ENCODE peak calls at places on chromosomes 5 and 9, in ten cellular contexts. T, K, R, W, B, Q, G, E, N and F are unnamed samples. For H3K4me1, the result is how much of the 10 kb centered on the place peaks cover.

GRCh38 chr9:11088826-11089374 is 476.1 kb upstream of the PTPRD start:
- DNase-seq in W (no peak), T (no peak), K (no peak), Q (no peak), G (no peak), B (no peak), N (no peak), E (no peak), R (no peak), F (no peak)

GRCh38 chr9:114038724-114039313 is 39.3 kb downstream of the AMBP start:
- DNase-seq in W (no peak), E (peak), Q (no peak), R (no peak), B (no peak), T (no peak), N (no peak), G (no peak), K (no peak), F (no peak)

GRCh38 chr9:99303177-99303576 is 81.1 kb downstream of the SEC61B start:
- DNase-seq in R (no peak), G (no peak), B (no peak), E (no peak), K (no peak), Q (no peak), T (no peak), W (no peak), N (no peak), F (no peak)

GRCh38 chr5:80182802-80183645 is 72.8 kb downstream of the SERINC5 start:
- DNase-seq in B (no peak), R (no peak), K (no peak), N (peak), G (no peak), Q (no peak), T (no peak), W (no peak), E (no peak), F (no peak)

GRCh38 chr5:37792976-37793328 is 46.9 kb downstream of the GDNF start:
- DNase-seq in N (no peak), T (peak), B (no peak), K (no peak), Q (no peak), W (no peak), R (no peak), E (no peak), G (no peak), F (no peak)

GRCh38 chr9:131349881-131350563 is 43.9 kb upstream of the PRRC2B start:
- DNase-seq in N (peak), R (peak), G (peak), B (peak), E (peak), K (peak), W (peak), Q (peak), T (peak), F (peak)

GRCh38 chr5:167953151-167953788 is 338.2 kb upstream of the WWC1 start:
- DNase-seq in E (no peak), B (no peak), R (no peak), N (no peak), T (no peak), K (peak), W (no peak), G (no peak), Q (no peak), F (no peak)

GRCh38 chr5:55331321-55331720 is 23.5 kb downstream of the MTREX start:
- DNase-seq in R (no peak), Q (no peak), N (no peak), T (no peak), K (no peak), W (no peak), G (no peak), E (no peak), B (no peak), F (no peak)

GRCh38 chr9:101561740-101562139 is 28.1 kb downstream of the RNF20 start:
- DNase-seq in N (no peak), G (no peak), Q (no peak), R (no peak), E (no peak), K (no peak), T (no peak), B (no peak), W (no peak), F (no peak)

GRCh38 chr9:31799953-31800609 is 584.4 kb upstream of the ACO1 start:
- DNase-seq in K (no peak), B (peak), N (no peak), E (no peak), W (peak), G (no peak), Q (no peak), R (no peak), T (peak), F (no peak)

GRCh38 chr5:88660947-88661869 is 221.8 kb downstream of the MEF2C start:
- DNase-seq in N (peak), K (no peak), Q (no peak), B (no peak), R (peak), G (peak), E (peak), W (peak), T (peak), F (peak)

GRCh38 chr5:56142620-56143431 is 90.3 kb downstream of the ANKRD55 start:
- DNase-seq in B (no peak), W (no peak), N (no peak), T (peak), R (no peak), Q (no peak), G (no peak), E (no peak), K (no peak), F (no peak)

GRCh38 chr9:128702949-128703615 is 779 bp downstream of the PKN3 start:
- DNase-seq in Q (no peak), E (no peak), W (no peak), B (peak), R (peak), N (no peak), T (no peak), K (no peak), G (peak), F (peak)

GRCh38 chr5:68268363-68269130 is 53.0 kb downstream of the PIK3R1 start:
- DNase-seq in T (no peak), N (no peak), B (no peak), G (no peak), R (no peak), E (no peak), K (no peak), Q (no peak), W (no peak), F (no peak)

GRCh38 chr5:79729686-79730085 is 40.0 kb downstream of the CMYA5 start:
- DNase-seq in E (no peak), R (no peak), N (no peak), Q (no peak), T (no peak), K (no peak), W (no peak), B (no peak), G (no peak), F (no peak)

GRCh38 chr5:141810702-141811101 is 67.5 kb downstream of the PCDH1 start:
- DNase-seq in T (no peak), B (no peak), N (no peak), W (no peak), Q (no peak), K (no peak), R (no peak), E (no peak), G (no peak), F (no peak)

GRCh38 chr9:13862562-13862961 is 451.4 kb downstream of the NFIB start:
- DNase-seq in K (no peak), W (no peak), G (no peak), T (no peak), N (no peak), E (no peak), B (no peak), R (no peak), Q (no peak), F (no peak)

GRCh38 chr9:16112116-16112515 is 559.3 kb downstream of the CCDC171 start:
- DNase-seq in R (no peak), N (no peak), T (no peak), Q (no peak), K (no peak), E (no peak), G (no peak), B (no peak), W (peak), F (no peak)

GRCh38 chr5:68396722-68397121 is 181.2 kb downstream of the PIK3R1 start:
- DNase-seq in Q (no peak), W (peak), E (no peak), N (no peak), R (peak), T (no peak), K (no peak), G (no peak), B (peak), F (no peak)

GRCh38 chr9:132694144-132694543 is 23.9 kb downstream of the GTF3C4 start:
- DNase-seq in N (no peak), K (no peak), B (peak), E (no peak), T (peak), W (no peak), R (no peak), Q (peak), G (no peak), F (no peak)

GRCh38 chr9:81530407-81530810 is 158.9 kb downstream of the TLE1 start:
- DNase-seq in Q (no peak), N (no peak), T (no peak), B (no peak), E (peak), K (no peak), W (no peak), R (no peak), G (no peak), F (no peak)

GRCh38 chr5:58794875-58795274 is 212.0 kb downstream of the RAB3C start:
- DNase-seq in R (no peak), N (no peak), Q (no peak), T (no peak), K (no peak), E (no peak), B (no peak), W (no peak), G (no peak), F (no peak)

GRCh38 chr9:94663139-94663538 is 23.8 kb upstream of the FBP1 start:
- DNase-seq in K (no peak), G (no peak), E (no peak), B (peak), Q (no peak), R (no peak), W (no peak), N (no peak), T (no peak), F (no peak)

GRCh38 chr5:116939641-116940040 is 365.0 kb upstream of the SEMA6A start:
- DNase-seq in W (no peak), K (no peak), B (no peak), N (no peak), T (no peak), G (no peak), R (no peak), Q (no peak), E (no peak), F (no peak)

GRCh38 chr9:70043285-70043684 is 363 bp upstream of the MAMDC2 start:
- DNase-seq in B (no peak), N (no peak), K (no peak), R (no peak), Q (no peak), W (no peak), E (no peak), T (no peak), G (no peak), F (no peak)

GRCh38 chr5:72137826-72138409 is 30.6 kb downstream of the MAP1B start:
- DNase-seq in K (no peak), W (no peak), Q (no peak), E (no peak), T (peak), N (no peak), G (no peak), B (peak), R (peak), F (no peak)

GRCh38 chr5:61319388-61320146 is 12.5 kb upstream of the ZSWIM6 start:
- DNase-seq in G (no peak), W (no peak), N (no peak), K (no peak), E (peak), T (no peak), R (no peak), Q (no peak), B (peak), F (no peak)

GRCh38 chr5:145465487-145466263 is 369.5 kb downstream of the PRELID2 start:
- DNase-seq in N (no peak), W (peak), R (no peak), B (peak), K (no peak), Q (no peak), G (no peak), E (no peak), T (no peak), F (no peak)

GRCh38 chr9:113238859-113239231 is 17.5 kb downstream of the SLC31A1 start:
- DNase-seq in W (no peak), B (no peak), E (no peak), R (no peak), G (no peak), N (no peak), Q (no peak), K (no peak), T (no peak), F (no peak)

GRCh38 chr9:93308676-93309075 is 124.7 kb downstream of the WNK2 start:
- DNase-seq in T (no peak), N (no peak), R (no peak), Q (no peak), G (no peak), E (no peak), K (no peak), B (no peak), W (no peak), F (no peak)

GRCh38 chr9:99294850-99295461 is 72.9 kb downstream of the SEC61B start:
- DNase-seq in G (no peak), R (peak), K (no peak), W (no peak), T (no peak), B (no peak), N (no peak), E (no peak), Q (no peak), F (no peak)

GRCh38 chr9:136972335-136972734 is 5.0 kb upstream of the PTGDS start:
- DNase-seq in R (no peak), T (no peak), B (no peak), K (no peak), E (no peak), Q (no peak), G (no peak), N (no peak), W (no peak), F (no peak)

GRCh38 chr9:135612981-135613910 is 26.1 kb downstream of the GLT6D1 start:
- DNase-seq in T (no peak), G (no peak), E (no peak), N (no peak), W (no peak), B (no peak), K (peak), Q (no peak), R (no peak), F (no peak)

GRCh38 chr9:98707158-98708102 is 1.3 kb downstream of the GABBR2 start:
- DNase-seq in T (peak), W (peak), N (no peak), E (no peak), B (peak), K (no peak), R (peak), G (peak), Q (peak), F (no peak)

GRCh38 chr9:90939367-90939766 is 137.7 kb downstream of the SYK start:
- DNase-seq in W (no peak), B (no peak), E (no peak), R (no peak), Q (no peak), N (no peak), T (no peak), G (no peak), K (no peak), F (no peak)

DNA sequence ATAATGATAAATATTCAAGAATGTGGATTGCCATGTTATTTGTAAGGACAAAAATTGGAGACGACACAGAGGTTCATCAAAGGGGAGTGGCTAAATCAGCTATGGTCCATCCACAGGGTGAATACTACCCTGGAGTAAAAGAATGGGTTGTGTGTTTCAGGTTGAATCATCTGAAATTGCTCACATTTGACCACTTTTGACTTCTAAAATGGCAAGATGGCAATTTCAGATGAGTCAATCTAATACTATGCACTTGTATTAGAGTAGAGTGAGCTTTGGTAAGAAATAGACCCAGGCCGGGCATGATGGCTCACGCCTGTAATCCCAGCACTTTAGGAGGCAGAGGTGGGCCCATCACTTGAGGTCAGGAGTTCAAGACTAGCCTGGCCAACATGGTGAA is 131.8 kb downstream of the GAPVD1 start:
- DNase-seq in N (no peak), T (peak), K (no peak), G (no peak), W (no peak), B (no peak), E (no peak), R (no peak), Q (no peak), F (no peak)
- H3K4me3 ChIP-seq in N (no peak), T (no peak), K (no peak), G (no peak), W (no peak), B (no peak), E (no peak), R (no peak), Q (no peak), F (no peak)

DNA sequence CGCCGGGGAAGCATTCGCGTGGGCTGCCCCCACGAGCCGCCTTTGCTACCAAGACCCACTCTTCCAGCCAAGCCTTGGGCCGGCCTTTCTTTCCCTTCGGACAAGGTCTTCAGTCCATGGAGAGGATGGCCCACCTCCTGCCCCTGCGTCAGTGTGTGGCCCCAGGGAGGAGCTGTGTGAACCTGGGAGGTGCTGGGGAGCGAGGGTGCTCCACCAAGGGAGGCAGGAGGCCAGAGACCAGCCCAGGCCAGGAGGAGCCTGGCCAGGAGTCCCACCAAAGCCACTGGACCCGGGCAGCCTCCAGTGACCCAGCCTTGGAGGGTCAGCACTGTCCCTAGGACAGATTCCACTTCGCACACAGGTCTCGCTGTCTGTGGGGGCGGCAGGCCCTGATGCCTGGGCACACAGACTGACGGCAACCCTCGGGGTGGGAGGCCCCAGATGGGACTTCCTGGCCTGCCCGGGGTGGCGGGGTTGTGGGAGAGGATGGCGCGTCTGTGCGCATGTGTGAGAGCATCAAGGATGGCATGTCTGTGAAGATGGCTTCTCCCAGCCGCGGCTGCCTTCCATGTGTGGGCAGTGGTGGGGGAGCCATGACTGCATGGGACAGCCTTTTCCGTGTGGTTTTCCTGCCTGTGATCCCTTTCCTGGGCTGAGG is 113.3 kb upstream of the LPCAT1 start:
- DNase-seq in G (no peak), W (no peak), B (no peak), K (no peak), E (peak), N (no peak), R (no peak), Q (no peak), T (no peak), F (peak)
- H3K4me1 ChIP-seq in G (under half), W (under half), B (under half), K (under half), E (under half), N (under half), R (under half), Q (under half), T (under half), F (under half)

GRCh38 chr5:123099514-123100151 is 10.6 kb downstream of the PRDM6 start:
- DNase-seq in G (peak), W (peak), E (no peak), N (no peak), T (no peak), B (no peak), R (peak), K (no peak), Q (no peak), F (no peak)
- H3K4me3 ChIP-seq in G (peak), W (peak), E (no peak), N (no peak), T (no peak), B (no peak), R (peak), K (peak), Q (peak), F (no peak)

DNA sequence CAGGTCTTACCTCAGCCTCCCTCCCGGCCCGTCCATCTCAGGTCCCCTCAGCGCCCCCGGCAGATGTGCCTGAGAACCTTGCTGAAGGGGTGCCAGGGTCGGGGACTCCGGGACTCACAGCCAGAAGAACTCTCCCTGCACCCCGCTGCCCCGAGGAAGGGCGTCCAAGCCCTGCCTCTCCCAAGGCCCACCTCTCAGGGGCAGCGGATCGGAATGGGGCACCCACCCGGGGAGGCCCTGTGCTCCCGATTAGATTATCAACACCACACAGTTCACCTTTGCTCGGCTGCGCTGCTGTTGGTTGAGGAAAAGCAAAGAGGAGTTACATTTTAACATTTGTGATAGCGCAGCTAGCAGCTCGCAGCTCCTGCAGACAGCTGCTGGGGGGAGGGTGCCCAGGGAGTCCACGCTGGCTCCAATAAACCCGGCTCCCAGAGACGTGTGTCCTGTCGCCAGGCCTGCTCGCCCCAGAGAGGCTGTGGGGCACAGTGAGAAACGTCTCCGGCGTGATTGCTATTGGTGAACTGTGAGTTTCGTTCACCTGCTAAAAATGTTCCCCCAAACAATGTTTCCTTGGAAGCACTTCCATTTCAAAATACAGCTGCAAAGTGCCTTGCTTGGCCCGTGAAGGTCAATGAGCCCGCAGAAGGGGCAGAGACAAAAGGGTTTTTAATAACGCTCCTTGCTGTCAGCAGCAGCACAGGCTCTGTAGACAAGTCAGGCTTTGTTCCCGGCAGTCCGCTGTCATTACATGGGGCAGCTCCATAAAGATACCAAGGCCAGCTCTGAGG is 18.6 kb upstream of the SLC6A19 start:
- DNase-seq in E (peak), B (peak), K (no peak), R (no peak), Q (no peak), G (peak), W (peak), N (no peak), T (no peak), F (peak)
- H3K4me1 ChIP-seq in E (under half), B (under half), K (under half), R (under half), Q (under half), G (under half), W (half or more), N (under half), T (under half), F (under half)

GRCh38 chr9:1637401-1637800 is 377.7 kb upstream of the SMARCA2 start:
- DNase-seq in E (no peak), R (no peak), T (no peak), N (no peak), Q (no peak), K (no peak), B (no peak), W (no peak), G (no peak), F (no peak)
- H3K4me3 ChIP-seq in E (no peak), R (no peak), T (no peak), N (no peak), Q (no peak), K (no peak), B (no peak), W (no peak), G (no peak), F (no peak)